ENCODE peak calls at places on chromosomes 5 and 9, in eight cellular contexts. U, J, R, T, M, P, Y and N are unnamed samples.

GRCh38 chr5:130529716-130530485 is 625.6 kb downstream of the CHSY3 start:
- DNase-seq in J (no peak), R (no peak), U (no peak), M (no peak), Y (no peak), T (no peak), P (no peak), N (no peak)

GRCh38 chr5:3261081-3261480 is 334.6 kb upstream of the IRX1 start:
- DNase-seq in U (no peak), P (no peak), Y (no peak), R (no peak), M (no peak), J (no peak), T (no peak), N (no peak)

GRCh38 chr5:175694371-175695160 is 36.7 kb downstream of the HRH2 start:
- DNase-seq in T (peak), M (no peak), U (no peak), J (no peak), R (no peak), P (peak), Y (no peak), N (no peak)

GRCh38 chr5:78706825-78707224 is 58.3 kb upstream of the LHFPL2 start:
- DNase-seq in P (no peak), T (no peak), J (peak), M (no peak), U (no peak), R (no peak), Y (no peak), N (peak)

GRCh38 chr5:160054047-160054446 is 45.1 kb downstream of the TTC1 start:
- DNase-seq in R (no peak), J (peak), T (no peak), U (no peak), Y (no peak), M (no peak), P (no peak), N (peak)

GRCh38 chr5:143153332-143154119 is 250.0 kb downstream of the NR3C1 start:
- DNase-seq in T (no peak), R (no peak), M (no peak), P (peak), Y (no peak), U (peak), J (peak), N (peak)

GRCh38 chr5:1204693-1205242 is 3.4 kb downstream of the SLC6A19 start:
- DNase-seq in P (no peak), Y (no peak), U (peak), R (no peak), J (peak), M (no peak), T (no peak), N (peak)

GRCh38 chr9:114677418-114677817 is 4.6 kb downstream of the TEX48 start:
- DNase-seq in M (no peak), P (peak), Y (peak), J (peak), T (no peak), R (no peak), U (peak), N (peak)

GRCh38 chr5:34957857-34958690 is 28.7 kb downstream of the DNAJC21 start:
- DNase-seq in J (peak), P (no peak), M (peak), R (no peak), Y (no peak), T (no peak), U (peak), N (no peak)

GRCh38 chr5:56440871-56441740 is 208.0 kb upstream of the ANKRD55 start:
- DNase-seq in U (peak), J (peak), Y (no peak), R (no peak), T (no peak), M (no peak), P (no peak), N (peak)

GRCh38 chr9:93085676-93086075 is 10.3 kb upstream of the CARD19 start:
- DNase-seq in J (no peak), M (no peak), U (no peak), R (no peak), P (peak), Y (no peak), T (no peak), N (no peak)

GRCh38 chr5:74061292-74061691 is 435.3 kb downstream of the ARHGEF28 start:
- DNase-seq in U (no peak), M (no peak), Y (no peak), R (no peak), J (no peak), P (no peak), T (no peak), N (no peak)

GRCh38 chr9:136765041-136765440 is 723 bp upstream of the LCN15 start:
- DNase-seq in M (no peak), T (no peak), U (no peak), J (no peak), R (no peak), Y (no peak), P (peak), N (no peak)